ENCODE peak calls at places on chromosomes 12 and 14, in five cellular contexts. K, R, D, X and E are unnamed samples.

GRCh38 chr14:31927348-31927826 is 149.7 kb upstream of the ARHGAP5 start:
- DNase-seq in K (no peak), R (peak; percentile 96), D (no peak), X (peak; percentile 96), E (no peak)

GRCh38 chr12:11630046-11630706 is 19.3 kb upstream of the ETV6 start:
- DNase-seq in K (no peak), R (no peak), D (no peak), X (no peak), E (no peak)

GRCh38 chr12:65721541-65722190 is 102.6 kb upstream of the HMGA2 start:
- DNase-seq in K (no peak), R (no peak), D (no peak), X (no peak), E (no peak)

GRCh38 chr14:103748539-103748867 is 32.9 kb downstream of the ZFYVE21 start:
- DNase-seq in K (peak; percentile 73), R (no peak), D (no peak), X (no peak), E (no peak)

GRCh38 chr12:53060721-53061276 is 10.9 kb downstream of the TNS2 start:
- DNase-seq in K (no peak), R (no peak), D (peak; percentile 64), X (no peak), E (no peak)

GRCh38 chr14:59018978-59019377 is 169.5 kb upstream of the DAAM1 start:
- DNase-seq in K (no peak), R (no peak), D (no peak), X (no peak), E (no peak)

GRCh38 chr12:3615862-3616261 is 124.9 kb downstream of the PRMT8 start:
- DNase-seq in K (no peak), R (no peak), D (no peak), X (no peak), E (no peak)

GRCh38 chr12:98724384-98725155 is 79.5 kb downstream of the APAF1 start:
- DNase-seq in K (no peak), R (no peak), D (no peak), X (no peak), E (no peak)

GRCh38 chr12:108807996-108808725 is 49.2 kb downstream of the SSH1 start:
- DNase-seq in K (no peak), R (no peak), D (no peak), X (no peak), E (no peak)

GRCh38 chr14:89040080-89040437 is 215.6 kb downstream of the TTC8 start:
- DNase-seq in K (no peak), R (no peak), D (no peak), X (no peak), E (no peak)

GRCh38 chr12:130090564-130090963 is 71.7 kb upstream of the FZD10 start:
- DNase-seq in K (no peak), R (no peak), D (no peak), X (no peak), E (no peak)

GRCh38 chr12:108955225-108955835 is 65.5 kb downstream of the SVOP start:
- DNase-seq in K (no peak), R (peak; percentile 37), D (no peak), X (no peak), E (no peak)

GRCh38 chr14:69574954-69575295 is 254 bp upstream of the CCDC177 start:
- DNase-seq in K (no peak), R (no peak), D (no peak), X (no peak), E (no peak)

GRCh38 chr14:59919582-59920377 is at the start of gene LRRC9:
- DNase-seq in K (peak; percentile 56), R (peak; percentile 55), D (peak; percentile 54), X (peak; percentile 21), E (peak; percentile 50)

GRCh38 chr12:95836630-95837239 is 22.0 kb upstream of the SNRPF start:
- DNase-seq in K (no peak), R (no peak), D (peak; percentile 8), X (peak; percentile 50), E (no peak)

GRCh38 chr14:68269136-68269535 is 449.6 kb downstream of the RAD51B start:
- DNase-seq in K (no peak), R (no peak), D (no peak), X (no peak), E (no peak)

GRCh38 chr12:99983721-99984258 is 946 bp downstream of the ANKS1B start:
- DNase-seq in K (no peak), R (no peak), D (no peak), X (peak; percentile 4), E (peak; percentile 2)

GRCh38 chr12:95605087-95605486 is 53.8 kb upstream of the USP44 start:
- DNase-seq in K (no peak), R (peak; percentile 23), D (no peak), X (peak; percentile 22), E (no peak)

GRCh38 chr12:3020399-3020798 is 56.8 kb upstream of the TSPAN9 start:
- DNase-seq in K (no peak), R (no peak), D (no peak), X (no peak), E (no peak)

GRCh38 chr12:93603762-93604161 is 31.3 kb downstream of the SOCS2 start:
- DNase-seq in K (no peak), R (no peak), D (no peak), X (peak; percentile 20), E (no peak)

GRCh38 chr14:78758333-78758732 is 588.2 kb downstream of the NRXN3 start:
- DNase-seq in K (no peak), R (peak; percentile 3), D (no peak), X (peak; percentile 1), E (peak; percentile 66)

GRCh38 chr14:61213930-61214329 is 67.2 kb downstream of the TMEM30B start:
- DNase-seq in K (no peak), R (no peak), D (no peak), X (no peak), E (no peak)

GRCh38 chr14:104440297-104440956 is 139.1 kb upstream of the C14orf180 start:
- DNase-seq in K (no peak), R (no peak), D (no peak), X (no peak), E (no peak)

GRCh38 chr12:76470028-76470939 is 89.3 kb downstream of the OSBPL8 start:
- DNase-seq in K (no peak), R (peak; percentile 84), D (no peak), X (peak; percentile 87), E (no peak)

GRCh38 chr12:50248883-50249282 is 34.4 kb downstream of the LIMA1 start:
- DNase-seq in K (no peak), R (no peak), D (no peak), X (no peak), E (no peak)

GRCh38 chr12:54376596-54377468 is 7.7 kb downstream of the ZNF385A start:
- DNase-seq in K (no peak), R (no peak), D (no peak), X (no peak), E (no peak)
- H3K4me1 ChIP-seq in K (peaks cover 6% of the 10 kb centered on the region), R (peaks cover 22% of the 10 kb centered on the region), D (peaks cover 2% of the 10 kb centered on the region), X (peaks cover 7% of the 10 kb centered on the region), E (peaks cover 7% of the 10 kb centered on the region)

DNA sequence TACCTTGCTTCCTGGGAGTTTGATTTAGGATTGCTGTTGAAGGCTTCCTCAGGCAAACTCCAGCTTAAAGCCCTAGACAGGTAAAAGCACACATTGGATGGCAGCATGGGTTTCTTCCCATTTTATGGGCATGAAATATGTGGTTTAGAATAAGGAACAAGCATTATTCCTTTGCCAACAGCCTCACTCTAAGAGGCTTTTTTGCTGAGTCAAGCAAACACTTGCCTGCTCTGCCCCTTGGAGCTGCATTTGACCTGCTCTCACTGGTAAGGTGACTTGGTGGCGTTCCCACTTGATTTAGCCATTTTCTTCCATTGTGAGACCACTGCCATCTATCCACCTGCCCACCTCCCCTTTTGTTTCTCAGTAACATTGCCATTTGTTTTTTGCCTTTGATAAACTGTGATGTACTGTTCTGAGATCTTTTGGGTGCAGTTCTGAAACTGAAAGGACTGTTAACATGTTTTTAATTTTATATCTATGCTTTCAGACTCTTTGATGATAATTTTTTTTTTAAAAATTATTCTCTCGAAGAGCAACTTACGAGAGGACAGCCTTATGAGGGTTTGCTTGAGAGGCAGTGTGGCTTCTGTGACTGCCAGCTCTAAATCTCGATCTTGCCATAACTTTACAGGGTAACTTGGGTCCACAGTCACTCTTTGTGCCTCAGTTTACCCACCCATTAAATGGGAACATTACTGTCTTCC is 92.6 kb downstream of the GALNT8 start:
- DNase-seq in K (no peak), R (no peak), D (no peak), X (no peak), E (no peak)
- H3K4me1 ChIP-seq in K (peaks cover 22% of the 10 kb centered on the region), R (peaks cover 12% of the 10 kb centered on the region), D (no peaks in the 10 kb centered on the region), X (no peaks in the 10 kb centered on the region), E (no peaks in the 10 kb centered on the region)

GRCh38 chr14:64198486-64198885 is 95.7 kb downstream of the ESR2 start:
- DNase-seq in K (no peak), R (no peak), D (no peak), X (no peak), E (no peak)
- H3K4me1 ChIP-seq in K (no peaks in the 10 kb centered on the region), R (peaks cover 8% of the 10 kb centered on the region), D (peaks cover 78% of the 10 kb centered on the region), X (no peaks in the 10 kb centered on the region), E (no peaks in the 10 kb centered on the region)

DNA sequence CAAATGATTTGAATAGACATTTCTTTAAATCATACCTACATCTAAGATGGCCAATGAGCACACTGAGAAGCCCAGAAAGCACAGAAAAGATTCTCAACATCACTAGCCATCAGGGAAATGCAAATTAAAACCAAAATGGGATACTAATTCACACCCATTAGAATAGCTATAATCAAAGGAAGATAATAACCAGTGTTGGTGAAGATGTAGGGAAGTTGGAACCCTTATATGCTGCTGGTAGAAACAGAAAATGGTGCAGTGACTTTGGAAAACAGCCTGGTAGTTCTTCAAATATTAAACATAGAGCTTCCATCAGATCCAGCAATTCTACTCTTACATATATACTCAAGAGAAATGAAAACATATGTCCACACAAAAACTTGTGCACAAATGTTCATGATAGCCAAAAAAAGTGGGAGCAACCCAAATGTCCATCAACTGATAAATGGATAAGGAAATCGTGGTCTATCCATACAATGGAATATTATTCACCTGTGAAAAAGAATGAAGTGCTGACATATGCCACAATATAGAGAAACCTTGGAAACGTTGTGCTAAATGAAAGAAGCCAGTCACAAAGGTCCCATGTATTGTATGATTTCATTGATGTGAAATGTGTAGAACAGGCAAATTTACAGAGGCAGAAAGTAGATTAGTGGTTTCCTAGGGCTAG is 24.4 kb downstream of the SYNE3 start:
- DNase-seq in K (no peak), R (no peak), D (no peak), X (no peak), E (no peak)
- H3K4me1 ChIP-seq in K (peaks cover 29% of the 10 kb centered on the region), R (peaks cover 4% of the 10 kb centered on the region), D (no peaks in the 10 kb centered on the region), X (peaks cover 23% of the 10 kb centered on the region), E (peaks cover 62% of the 10 kb centered on the region)

GRCh38 chr12:15562263-15562662 is 226.9 kb downstream of the EPS8 start:
- DNase-seq in K (no peak), R (no peak), D (no peak), X (no peak), E (no peak)

GRCh38 chr12:15558915-15559528 is 230.2 kb downstream of the EPS8 start:
- DNase-seq in K (no peak), R (no peak), D (no peak), X (peak; percentile 81), E (no peak)

DNA sequence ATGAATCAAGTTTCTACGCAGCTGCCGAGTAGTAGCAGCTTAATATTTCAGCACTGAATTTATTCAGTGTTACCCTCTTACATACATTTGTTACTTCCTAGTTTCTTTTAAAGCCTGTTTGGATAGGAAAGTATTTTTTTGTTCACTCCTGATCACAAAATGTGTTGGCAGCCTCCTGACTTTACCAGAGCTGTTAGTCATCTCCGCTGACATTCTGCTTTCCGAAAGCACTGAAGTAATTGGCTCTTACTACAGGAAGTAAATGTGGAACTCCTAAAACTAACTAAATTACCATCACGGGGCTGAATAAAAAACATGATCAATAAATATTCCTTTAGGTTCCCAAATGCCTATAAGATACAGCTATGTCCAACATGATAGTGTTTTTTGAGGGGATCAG is 225.5 kb downstream of the EPS8 start:
- DNase-seq in K (no peak), R (no peak), D (no peak), X (peak; percentile 75), E (no peak)
- H3K4me1 ChIP-seq in K (peaks cover 30% of the 10 kb centered on the region), R (no peaks in the 10 kb centered on the region), D (no peaks in the 10 kb centered on the region), X (peaks cover 2% of the 10 kb centered on the region), E (peaks cover 3% of the 10 kb centered on the region)

GRCh38 chr12:7092229-7092985 is at the start of gene C1R:
- DNase-seq in K (peak; percentile 71), R (peak; percentile 89), D (peak; percentile 58), X (peak; percentile 95), E (peak; percentile 80)
- H3K4me1 ChIP-seq in K (peaks cover 14% of the 10 kb centered on the region), R (peaks cover 8% of the 10 kb centered on the region), D (peaks cover 7% of the 10 kb centered on the region), X (peaks cover 16% of the 10 kb centered on the region), E (peaks cover 5% of the 10 kb centered on the region)